ENCODE peak calls at places on chromosomes 2 and 18, in ten cellular contexts. V is HAP-1; Z is NCI-H1105; L is progenitor cell of endocrine pancreas; F is ascending aorta; D is mesothelial cell of epicardium; T is stimulated activated naive CD8-positive, alpha-beta T cell treated with anti-CD3 and anti-CD28 coated beads, Interleukin-15, Interleukin-2, amounts not matched to agents 100 U/mL and 50 U/mL, for 24 hours; R is Calu3; W is stimulated activated CD8-positive, alpha-beta memory T cell treated with anti-CD3 and anti-CD28 coated beads, Interleukin-2, amount 100 ng/mL, for 1 hour; X is endothelial cell of umbilical vein. B is an unnamed sample.

GRCh38 chr2:120865656-120866055 is 130.0 kb downstream of the GLI2 start:
- DNase-seq in L (no peak), Z (no peak), F (no peak), X (no peak), R (no peak), W (no peak), T (no peak), V (no peak), D (no peak), B (no peak)

GRCh38 chr2:125427721-125428315 is 1228.1 kb upstream of the GYPC start:
- DNase-seq in L (no peak), V (no peak), W (no peak), Z (no peak), R (no peak), F (no peak), T (no peak), X (no peak), D (no peak), B (no peak)

GRCh38 chr2:213229814-213230213 is 54.5 kb upstream of the SPAG16 start:
- DNase-seq in R (no peak), F (no peak), V (no peak), W (no peak), Z (no peak), X (peak), T (no peak), D (no peak), L (no peak), B (peak)

GRCh38 chr2:97966545-97967215 is 29.1 kb downstream of the TMEM131 start:
- DNase-seq in W (no peak), L (no peak), V (no peak), F (no peak), Z (no peak), X (no peak), R (no peak), T (no peak), D (no peak), B (peak)

GRCh38 chr18:58687871-58688308 is 16.6 kb downstream of the MALT1 start:
- DNase-seq in V (no peak), X (peak), W (peak), Z (no peak), R (no peak), T (peak), F (no peak), D (no peak), L (no peak), B (no peak)

GRCh38 chr18:46497129-46497528 is 159.9 kb downstream of the LOXHD1 start:
- DNase-seq in W (no peak), X (no peak), D (peak), Z (no peak), F (no peak), T (peak), R (peak), L (peak), V (peak), B (peak)

GRCh38 chr2:45908316-45909150 is 257.1 kb downstream of the PRKCE start:
- DNase-seq in W (no peak), T (no peak), F (no peak), X (no peak), Z (no peak), D (no peak), L (no peak), V (no peak), R (no peak), B (no peak)

GRCh38 chr2:218011641-218012040 is 8.8 kb upstream of the TNS1 start:
- DNase-seq in V (no peak), Z (no peak), R (no peak), L (no peak), X (no peak), F (no peak), T (no peak), W (no peak), D (no peak), B (no peak)

GRCh38 chr2:200272320-200272719 is 34.2 kb upstream of the SPATS2L start:
- DNase-seq in W (no peak), T (no peak), D (no peak), F (no peak), Z (no peak), X (no peak), R (no peak), V (no peak), L (no peak), B (no peak)

GRCh38 chr2:218567797-218568189 is 358 bp downstream of the USP37 start:
- DNase-seq in X (no peak), T (no peak), W (no peak), F (peak), Z (peak), D (no peak), L (no peak), V (no peak), R (no peak), B (no peak)

GRCh38 chr18:2547477-2548087 is 23.7 kb downstream of the METTL4 start:
- DNase-seq in T (no peak), Z (peak), V (peak), D (no peak), X (peak), F (no peak), W (no peak), R (no peak), L (no peak), B (peak)

GRCh38 chr2:44844651-44845270 is 96.7 kb upstream of the SIX3 start:
- DNase-seq in R (no peak), Z (no peak), L (no peak), T (no peak), D (no peak), V (no peak), X (no peak), F (no peak), W (no peak), B (no peak)